ENCODE peak calls at places on chromosomes 2 and 18, in five cellular contexts. B is effector CD4-positive, alpha-beta T cell; W is pancreas; V is MM.1S; T is HEK293T. H is an unnamed sample.

GRCh38 chr2:227125506-227125905 is 38.5 kb downstream of the COL4A4 start:
- DNase-seq in B (no peak), W (no peak), V (no peak), T (peak), H (peak)

GRCh38 chr2:170391018-170391417 is 213.1 kb downstream of the MYO3B start:
- DNase-seq in B (no peak), W (no peak), V (no peak), T (no peak), H (no peak)

GRCh38 chr18:76443519-76444435 is 51.3 kb downstream of the ZNF516 start:
- DNase-seq in B (no peak), W (no peak), V (no peak), T (no peak), H (peak)

GRCh38 chr2:199875400-199875799 is 24.4 kb upstream of the FTCDNL1 start:
- DNase-seq in B (no peak), W (no peak), V (no peak), T (no peak), H (no peak)

GRCh38 chr2:660477-661214 is 16.6 kb downstream of the TMEM18 start:
- DNase-seq in B (no peak), W (no peak), V (no peak), T (no peak), H (no peak)

GRCh38 chr18:7032537-7032936 is 85.1 kb downstream of the LAMA1 start:
- DNase-seq in B (no peak), W (no peak), V (no peak), T (no peak), H (no peak)

GRCh38 chr2:220065581-220065980 is 438.2 kb downstream of the SLC4A3 start:
- DNase-seq in B (no peak), W (no peak), V (no peak), T (no peak), H (no peak)

GRCh38 chr18:76524900-76525698 is 30.1 kb upstream of the ZNF516 start:
- DNase-seq in B (no peak), W (no peak), V (peak), T (peak), H (no peak)

GRCh38 chr2:155364766-155365165 is 666.3 kb downstream of the KCNJ3 start:
- DNase-seq in B (no peak), W (no peak), V (no peak), T (no peak), H (no peak)

GRCh38 chr2:53347219-53347618 is 420.4 kb upstream of the CHAC2 start:
- DNase-seq in B (no peak), W (no peak), V (no peak), T (no peak), H (no peak)

GRCh38 chr2:63029058-63029457 is 21.6 kb upstream of the OTX1 start:
- DNase-seq in B (no peak), W (no peak), V (no peak), T (no peak), H (no peak)

GRCh38 chr18:47265197-47265596 is 13.7 kb upstream of the SKOR2 start:
- DNase-seq in B (no peak), W (no peak), V (no peak), T (no peak), H (no peak)

GRCh38 chr2:120528051-120528692 is 182.2 kb downstream of the INHBB start:
- DNase-seq in B (no peak), W (no peak), V (no peak), T (no peak), H (no peak)

GRCh38 chr2:192298664-192299063 is 103.9 kb upstream of the TMEFF2 start:
- DNase-seq in B (no peak), W (no peak), V (no peak), T (no peak), H (no peak)

H was measured in BE2C.